ENCODE peak calls at places on chromosomes 2 and 18, in seven cellular contexts. K is HFF-Myc, G is Calu3, U is stomach, A is right lobe of liver, B is suprapubic skin, Z is chondrocyte. N is an unnamed sample.

GRCh38 chr2:32009479-32010256 is 1.1 kb downstream of the MEMO1 start:
- DNase-seq in U (peak), K (no peak), A (peak), G (peak), Z (peak), B (peak), N (peak)

GRCh38 chr18:1408331-1408835 is 503.7 kb downstream of the ADCYAP1 start:
- DNase-seq in A (no peak), K (no peak), U (no peak), B (no peak), G (no peak), Z (no peak), N (no peak)

GRCh38 chr2:109604597-109604996 is 9.2 kb downstream of the SEPTIN10 start:
- DNase-seq in G (peak), A (no peak), Z (no peak), U (no peak), K (no peak), B (no peak), N (no peak)

GRCh38 chr2:180046776-180047175 is 39.7 kb upstream of the CWC22 start:
- DNase-seq in G (no peak), K (no peak), U (no peak), Z (no peak), A (no peak), B (no peak), N (no peak)

GRCh38 chr2:239580199-239580527 is 179.3 kb upstream of the HDAC4 start:
- DNase-seq in A (no peak), G (no peak), Z (no peak), U (no peak), K (no peak), B (no peak), N (peak)

GRCh38 chr2:102217032-102217431 is 30.2 kb downstream of the IL1RL2 start:
- DNase-seq in G (no peak), U (no peak), Z (no peak), A (no peak), K (no peak), B (no peak), N (no peak)

GRCh38 chr2:15943378-15943851 is 3.1 kb downstream of the MYCN start:
- DNase-seq in B (peak), Z (no peak), A (no peak), K (no peak), G (peak), U (peak), N (no peak)

GRCh38 chr18:78999939-79000338 is 20.3 kb downstream of the SALL3 start:
- DNase-seq in Z (no peak), K (no peak), A (no peak), G (peak), U (no peak), B (no peak), N (no peak)

GRCh38 chr2:162072976-162073775 is 839 bp downstream of the DPP4 start:
- DNase-seq in U (no peak), Z (peak), K (no peak), A (peak), B (no peak), G (peak), N (no peak)

GRCh38 chr2:215364157-215365155 is 52.6 kb downstream of the ATIC start:
- DNase-seq in A (no peak), Z (no peak), K (no peak), G (no peak), B (no peak), U (no peak), N (no peak)

GRCh38 chr2:226414313-226414712 is 385.3 kb downstream of the IRS1 start:
- DNase-seq in G (no peak), K (no peak), A (no peak), Z (no peak), U (no peak), B (no peak), N (no peak)

GRCh38 chr2:64228126-64228678 is 84.0 kb upstream of the PELI1 start:
- DNase-seq in G (peak), B (peak), K (peak), Z (no peak), U (peak), A (peak), N (peak)
- TF ChIP-seq CTCF in G (no peak), B (no peak), K (no peak), Z (peak), U (no peak), A (no peak), N (no peak)

GRCh38 chr2:108383146-108383830 is 5.5 kb downstream of the SULT1C4 start:
- DNase-seq in G (no peak), K (no peak), B (no peak), U (no peak), Z (no peak), A (no peak), N (no peak)
- TF ChIP-seq CTCF in G (no peak), K (no peak), B (no peak), U (no peak), Z (peak), A (no peak), N (no peak)

GRCh38 chr2:222295368-222296041 is 3.3 kb downstream of the PAX3 start:
- DNase-seq in Z (no peak), A (no peak), K (no peak), B (no peak), G (no peak), U (no peak), N (no peak)
- TF ChIP-seq CTCF in Z (no peak), A (no peak), K (no peak), B (no peak), G (no peak), U (no peak), N (no peak)

GRCh38 chr2:74262681-74263080 is 64.3 kb downstream of the MTHFD2 start:
- DNase-seq in A (no peak), K (no peak), U (no peak), B (no peak), G (no peak), Z (no peak), N (no peak)

GRCh38 chr2:74264281-74264680 is 65.9 kb downstream of the MTHFD2 start:
- DNase-seq in A (no peak), B (no peak), Z (no peak), U (no peak), K (no peak), G (no peak), N (no peak)

GRCh38 chr2:74261204-74261864 is 62.9 kb downstream of the MTHFD2 start:
- DNase-seq in B (no peak), U (peak), A (no peak), K (no peak), Z (no peak), G (peak), N (no peak)

GRCh38 chr2:74269667-74270066 is 71.3 kb downstream of the MTHFD2 start:
- DNase-seq in Z (no peak), G (no peak), K (no peak), B (no peak), U (no peak), A (no peak), N (no peak)

GRCh38 chr2:74267068-74267467 is 68.7 kb downstream of the MTHFD2 start:
- DNase-seq in U (peak), K (no peak), A (no peak), B (no peak), G (peak), Z (no peak), N (no peak)
- TF ChIP-seq CTCF in U (peak), K (no peak), A (peak), B (no peak), G (no peak), Z (peak), N (no peak)

GRCh38 chr18:49059028-49059670 is 108.4 kb upstream of the SMAD7 start:
- DNase-seq in B (no peak), Z (no peak), A (no peak), U (no peak), K (no peak), G (no peak), N (no peak)
- TF ChIP-seq CTCF in B (no peak), Z (peak), A (peak), U (no peak), K (peak), G (no peak), N (no peak)

GRCh38 chr18:7937268-7937667 is 370.2 kb downstream of the PTPRM start:
- DNase-seq in B (no peak), A (no peak), G (no peak), Z (no peak), U (no peak), K (no peak), N (no peak)
- TF ChIP-seq CTCF in B (no peak), A (no peak), G (no peak), Z (no peak), U (no peak), K (no peak), N (no peak)

N was measured in CD14-positive monocyte.